ENCODE peak calls at places on chromosome 16, in eight cellular contexts. G is heart right ventricle, D is endothelial cell of umbilical vein, C is mesothelial cell of epicardium, V is adrenal gland, P is fibroblast of mammary gland, E is Calu3, Q is NB4. U is an unnamed sample.

GRCh38 chr16:77758508-77758907 is 29.9 kb upstream of the VAT1L start:
- DNase-seq in Q (no peak), D (no peak), P (no peak), V (no peak), E (no peak), G (no peak), C (no peak), U (no peak)

GRCh38 chr16:67399218-67399733 is 6.0 kb upstream of the TPPP3 start:
- DNase-seq in Q (peak), V (no peak), C (peak), D (peak), P (no peak), E (peak), G (peak), U (peak)

GRCh38 chr16:70534949-70535348 is 11.3 kb downstream of the SF3B3 start:
- DNase-seq in C (no peak), D (no peak), P (no peak), Q (no peak), E (no peak), V (no peak), G (no peak), U (no peak)

GRCh38 chr16:12613131-12613991 is 190.3 kb downstream of the CPPED1 start:
- DNase-seq in G (no peak), E (peak), Q (peak), D (peak), C (no peak), V (no peak), P (peak), U (no peak)

GRCh38 chr16:8547756-8548155 is 42.6 kb downstream of the TMEM114 start:
- DNase-seq in Q (no peak), D (no peak), V (no peak), E (no peak), G (no peak), P (no peak), C (no peak), U (no peak)

GRCh38 chr16:89199241-89200123 is 855 bp downstream of the SLC22A31 start:
- DNase-seq in P (no peak), C (no peak), Q (no peak), G (no peak), E (no peak), D (no peak), V (no peak), U (no peak)

GRCh38 chr16:2974319-2975056 is 5.3 kb downstream of the PAQR4 start:
- DNase-seq in E (no peak), D (no peak), P (no peak), V (no peak), G (no peak), Q (no peak), C (no peak), U (no peak)

GRCh38 chr16:74868501-74868900 is 93.9 kb upstream of the FA2H start:
- DNase-seq in Q (no peak), E (no peak), C (no peak), D (peak), G (no peak), V (no peak), P (peak), U (no peak)

GRCh38 chr16:55498101-55498500 is 10.8 kb upstream of the LPCAT2 start:
- DNase-seq in G (no peak), D (no peak), V (no peak), E (no peak), C (no peak), Q (no peak), P (no peak), U (no peak)

GRCh38 chr16:23505942-23506605 is 4.2 kb downstream of the GGA2 start:
- DNase-seq in V (no peak), P (no peak), D (no peak), Q (peak), G (no peak), E (no peak), C (no peak), U (no peak)

GRCh38 chr16:85401370-85401916 is 211.7 kb upstream of the GSE1 start:
- DNase-seq in P (no peak), D (no peak), E (no peak), G (no peak), Q (no peak), V (peak), C (peak), U (peak)

GRCh38 chr16:75272097-75272548 is 20.7 kb upstream of the BCAR1 start:
- DNase-seq in P (no peak), E (no peak), D (no peak), V (no peak), Q (peak), C (no peak), G (no peak), U (no peak)

GRCh38 chr16:84600343-84601229 is 17.3 kb downstream of the COTL1 start:
- DNase-seq in Q (peak), C (no peak), P (no peak), G (no peak), V (no peak), E (no peak), D (peak), U (no peak)

GRCh38 chr16:22055881-22056280 is 36.5 kb upstream of the VWA3A start:
- DNase-seq in P (no peak), Q (peak), C (no peak), G (no peak), D (no peak), V (no peak), E (no peak), U (no peak)

GRCh38 chr16:27434141-27435051 is 32.4 kb downstream of the IL21R start:
- DNase-seq in V (no peak), P (no peak), G (no peak), D (no peak), E (no peak), Q (no peak), C (no peak), U (peak)

GRCh38 chr16:55647343-55647742 is 8.4 kb upstream of the SLC6A2 start:
- DNase-seq in P (no peak), C (no peak), V (no peak), D (no peak), E (no peak), Q (no peak), G (no peak), U (no peak)

GRCh38 chr16:76052725-76053124 is 224.5 kb upstream of the CNTNAP4 start:
- DNase-seq in G (no peak), P (no peak), D (no peak), Q (no peak), C (no peak), E (no peak), V (no peak), U (no peak)

GRCh38 chr16:57192720-57193486 is 6.8 kb downstream of the RSPRY1 start:
- DNase-seq in E (no peak), Q (no peak), V (no peak), P (peak), C (no peak), D (no peak), G (no peak), U (no peak)

GRCh38 chr16:12120331-12120981 is 143.9 kb downstream of the SNX29 start:
- DNase-seq in E (no peak), D (no peak), P (peak), Q (no peak), C (no peak), V (peak), G (no peak), U (no peak)

GRCh38 chr16:11481987-11482386 is 104.7 kb downstream of the LITAF start:
- DNase-seq in D (no peak), G (no peak), Q (no peak), C (no peak), V (no peak), P (peak), E (no peak), U (no peak)

GRCh38 chr16:69340095-69340644 is 598 bp downstream of the NIP7 start:
- DNase-seq in D (no peak), C (no peak), P (no peak), E (no peak), V (no peak), Q (no peak), G (no peak), U (no peak)

GRCh38 chr16:48499822-48500440 is 110.0 kb downstream of the N4BP1 start:
- DNase-seq in G (no peak), C (no peak), D (peak), P (peak), Q (no peak), V (peak), E (no peak), U (no peak)

GRCh38 chr16:66262253-66263167 is 104.0 kb upstream of the CDH5 start:
- DNase-seq in G (peak), E (no peak), D (no peak), V (no peak), Q (no peak), P (peak), C (no peak), U (no peak)

GRCh38 chr16:14309906-14310305 is 238.8 kb downstream of the MRTFB start:
- DNase-seq in C (no peak), E (no peak), D (no peak), G (no peak), Q (no peak), P (peak), V (peak), U (no peak)

GRCh38 chr16:27145630-27146029 is 57.7 kb upstream of the KDM8 start:
- DNase-seq in Q (no peak), V (no peak), D (no peak), G (no peak), P (no peak), E (no peak), C (no peak), U (no peak)

GRCh38 chr16:28162326-28162877 is 49.4 kb downstream of the XPO6 start:
- DNase-seq in Q (no peak), E (no peak), V (no peak), G (no peak), D (no peak), C (no peak), P (no peak), U (no peak)

GRCh38 chr16:78230832-78231231 is 131.4 kb downstream of the WWOX start:
- DNase-seq in C (no peak), V (no peak), P (peak), D (peak), Q (no peak), G (no peak), E (no peak), U (no peak)

GRCh38 chr16:88610080-88610479 is 28.3 kb upstream of the IL17C start:
- DNase-seq in P (no peak), D (no peak), V (no peak), C (no peak), Q (no peak), G (no peak), E (no peak), U (no peak)

GRCh38 chr16:79826732-79827514 is 226.4 kb upstream of the MAF start:
- DNase-seq in E (no peak), Q (no peak), C (no peak), P (peak), D (no peak), G (no peak), V (no peak), U (no peak)

GRCh38 chr16:79593754-79594153 is 6.8 kb downstream of the MAF start:
- DNase-seq in G (no peak), C (no peak), Q (no peak), D (no peak), E (no peak), V (no peak), P (no peak), U (no peak)

GRCh38 chr16:86355114-86355513 is 155.2 kb upstream of the FOXF1 start:
- DNase-seq in D (no peak), V (no peak), Q (no peak), G (no peak), P (no peak), E (no peak), C (no peak), U (no peak)

DNA sequence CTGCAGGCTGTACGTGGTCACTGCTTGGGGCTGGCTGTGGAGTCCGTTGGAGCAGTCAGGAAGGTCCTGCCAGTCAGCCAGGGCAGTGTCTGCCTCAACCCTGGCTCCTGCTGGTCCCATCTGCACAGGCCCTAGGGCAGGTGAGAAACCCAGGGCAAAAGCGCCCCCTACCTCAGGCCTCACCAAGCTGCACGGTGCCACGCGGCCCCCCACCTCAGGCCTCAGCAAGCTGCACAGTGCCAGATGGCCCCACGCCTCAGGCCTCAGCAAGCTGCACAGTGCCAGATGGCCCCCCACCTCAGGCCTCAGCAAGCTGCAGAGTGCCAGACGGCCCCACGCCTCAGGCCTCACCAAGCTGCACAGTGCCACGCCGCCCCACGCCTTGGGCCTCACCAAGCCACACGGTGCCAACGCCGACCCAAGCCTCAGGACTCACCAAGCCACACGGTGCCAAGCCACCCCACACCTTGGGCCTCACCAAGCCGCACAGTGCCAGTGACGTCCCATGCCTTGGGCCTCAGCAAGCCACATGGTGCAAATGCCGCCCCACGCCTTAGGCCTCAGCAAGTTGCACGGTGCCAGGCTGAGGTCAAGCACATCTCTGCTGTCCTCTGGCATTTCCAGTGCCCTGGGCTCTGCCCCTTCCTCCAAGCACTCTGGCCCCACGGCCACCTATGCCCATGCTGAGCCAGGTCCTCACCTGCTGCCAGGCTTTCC is 5.5 kb downstream of the TMEM204 start:
- DNase-seq in D (no peak), E (no peak), V (no peak), P (no peak), G (peak), Q (peak), C (no peak), U (no peak)
- TF ChIP-seq CTCF in D (no peak), E (no peak), V (no peak), P (no peak), G (no peak), Q (peak), C (no peak), U (no peak)

DNA sequence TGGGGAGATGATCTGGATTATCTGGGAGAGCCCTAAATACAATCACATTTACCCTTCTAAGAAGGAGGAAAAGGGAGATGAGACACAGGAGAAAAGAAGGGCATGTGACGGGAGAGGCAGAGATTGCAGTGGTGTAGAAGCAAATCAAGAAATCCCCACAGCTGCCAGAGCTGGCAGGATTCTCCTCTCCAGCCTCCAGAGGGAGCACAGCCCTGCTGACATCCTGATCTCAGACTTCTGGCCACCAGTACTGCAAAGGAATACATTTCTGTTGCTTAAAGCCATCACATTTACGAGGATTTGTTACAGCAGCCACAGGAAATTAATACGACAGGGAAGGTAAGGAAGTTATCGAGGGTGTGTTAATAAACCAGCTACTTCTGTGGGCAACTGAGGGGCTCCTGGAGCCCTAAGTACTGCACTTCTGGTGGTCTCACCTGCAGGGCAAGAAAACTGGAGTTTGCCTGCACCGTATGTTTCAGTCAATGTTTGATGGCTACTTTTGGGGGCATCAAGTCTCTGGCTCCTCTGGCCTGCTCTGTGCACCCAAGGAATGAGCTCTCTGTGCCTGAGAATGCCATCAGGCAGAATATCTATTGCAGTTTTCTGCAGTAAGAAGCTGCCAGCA is 22.9 kb upstream of the CDH13 start:
- DNase-seq in V (peak), P (peak), G (peak), E (peak), C (no peak), D (peak), Q (peak), U (no peak)
- TF ChIP-seq CTCF in V (peak), P (peak), G (peak), E (no peak), C (no peak), D (peak), Q (peak), U (no peak)

GRCh38 chr16:30369091-30369937 is 980 bp downstream of the TBC1D10B start:
- DNase-seq in C (no peak), G (no peak), Q (peak), P (no peak), V (peak), D (peak), E (no peak), U (no peak)

GRCh38 chr16:30367349-30368009 is 2.8 kb downstream of the TBC1D10B start:
- DNase-seq in E (no peak), D (no peak), P (no peak), G (no peak), C (no peak), V (no peak), Q (no peak), U (no peak)

GRCh38 chr16:30369938-30370443 is 303 bp downstream of the TBC1D10B start:
- DNase-seq in P (no peak), E (no peak), Q (no peak), D (no peak), V (no peak), G (no peak), C (no peak), U (no peak)

GRCh38 chr16:30368792-30369090 is 1.6 kb downstream of the TBC1D10B start:
- DNase-seq in E (no peak), C (no peak), D (no peak), P (no peak), V (no peak), Q (no peak), G (no peak), U (no peak)

DNA sequence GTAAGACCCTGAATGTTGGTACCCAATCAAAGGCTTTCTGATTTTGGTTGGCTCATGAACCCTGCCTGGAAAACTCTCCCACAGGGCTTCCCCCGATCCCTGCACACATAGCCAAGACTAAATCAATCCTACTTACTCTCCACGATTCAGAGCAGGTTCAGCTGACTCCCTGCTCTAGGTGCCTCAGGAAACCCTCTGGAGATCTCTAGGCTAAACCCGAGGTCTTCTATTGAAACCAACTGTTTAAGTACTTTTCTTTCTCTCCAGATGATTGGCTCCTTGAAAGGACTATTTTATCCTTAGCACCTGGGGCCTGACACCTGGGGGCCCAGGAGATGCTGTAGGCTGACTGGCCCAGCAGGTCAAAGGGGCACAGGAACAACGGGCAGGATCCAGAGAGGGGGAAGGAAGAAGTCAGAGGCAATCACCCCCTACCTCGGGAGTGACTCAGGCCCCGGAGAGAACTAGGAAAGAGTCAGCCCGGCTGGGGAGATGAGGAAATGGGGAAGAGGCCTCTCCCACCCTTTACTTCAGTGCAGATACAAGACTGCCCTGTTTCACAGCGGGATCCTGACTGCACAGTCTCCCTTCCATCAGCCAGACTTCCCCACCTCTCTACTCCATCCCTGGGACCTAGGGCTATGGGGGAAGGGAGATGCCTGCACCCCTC is 2.0 kb downstream of the TBC1D10B start:
- DNase-seq in Q (peak), P (peak), V (peak), G (no peak), E (peak), C (no peak), D (peak), U (no peak)
- TF ChIP-seq CTCF in Q (no peak), P (no peak), V (no peak), G (no peak), E (no peak), C (no peak), D (no peak), U (no peak)

DNA sequence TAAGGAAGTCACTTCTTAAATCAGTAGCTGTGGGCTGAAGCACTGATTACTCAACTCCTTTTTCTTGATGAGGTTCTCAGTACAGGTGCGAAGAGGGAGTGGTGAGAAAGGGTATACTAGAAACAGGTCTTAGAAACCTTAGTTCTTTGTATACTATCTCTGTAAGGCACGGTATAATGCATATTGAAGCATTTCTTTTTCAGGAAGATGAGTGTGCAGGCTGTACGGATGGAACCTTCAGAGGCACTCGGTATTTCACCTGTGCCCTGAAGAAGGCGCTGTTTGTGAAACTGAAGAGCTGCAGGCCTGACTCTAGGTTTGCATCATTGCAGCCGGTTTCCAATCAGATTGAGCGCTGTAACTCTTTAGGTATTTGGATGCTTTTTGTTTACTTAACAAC is 39.2 kb downstream of the CYLD start:
- DNase-seq in Q (peak), C (no peak), V (no peak), G (no peak), P (peak), D (no peak), E (no peak), U (no peak)
- TF ChIP-seq CTCF in Q (peak), C (no peak), V (no peak), G (no peak), P (peak), D (no peak), E (no peak), U (peak)